ENCODE peak calls at places on chromosomes 13 and 19, in five cellular contexts. A is endothelial cell, G is posterior cingulate gyrus, P is amygdala, I is RCC 7860. O is an unnamed sample.

GRCh38 chr13:73938375-73939070 is 195.7 kb downstream of the KLF12 start:
- DNase-seq in I (peak), A (no peak), G (no peak), P (no peak), O (no peak)

GRCh38 chr13:100039740-100040139 is 49.2 kb upstream of the PCCA start:
- DNase-seq in P (no peak), I (no peak), A (no peak), G (no peak), O (no peak)

GRCh38 chr19:7862413-7862951 is 11.7 kb downstream of the PRR36 start:
- DNase-seq in P (no peak), I (no peak), G (no peak), A (peak), O (peak)

GRCh38 chr13:102708991-102709390 is 14.1 kb upstream of the METTL21C start:
- DNase-seq in G (no peak), A (no peak), I (no peak), P (no peak), O (no peak)

GRCh38 chr13:97342936-97343335 is 91.0 kb upstream of the RAP2A start:
- DNase-seq in I (no peak), P (no peak), A (no peak), G (no peak), O (no peak)

GRCh38 chr13:109869312-109870237 is 83.2 kb upstream of the IRS2 start:
- DNase-seq in I (peak), A (no peak), G (peak), P (no peak), O (peak)

GRCh38 chr19:8505680-8506401 is 3.4 kb upstream of the PRAM1 start:
- DNase-seq in I (peak), G (peak), A (peak), P (no peak), O (peak)

GRCh38 chr13:100883453-100883852 is 208.9 kb upstream of the TMTC4 start:
- DNase-seq in P (no peak), A (no peak), I (no peak), G (no peak), O (no peak)

GRCh38 chr19:53865523-53865917 is 2.2 kb upstream of the MYADM start:
- DNase-seq in A (no peak), I (no peak), P (peak), G (peak), O (no peak)

GRCh38 chr19:35251456-35251855 is 2.7 kb downstream of the LSR start:
- DNase-seq in P (no peak), A (no peak), I (no peak), G (no peak), O (no peak)